ENCODE peak calls at places on chromosomes 7 and 10, in four cellular contexts. I, Q, E and F are unnamed samples.

GRCh38 chr10:21627331-21627730 is 93.3 kb downstream of the MLLT10 start:
- DNase-seq in Q (no peak), E (no peak), I (no peak), F (no peak)

GRCh38 chr7:46764100-46764941 is 817.6 kb downstream of the TNS3 start:
- DNase-seq in E (no peak), Q (peak; percentile 82), I (no peak), F (peak; percentile 96)

GRCh38 chr7:150945853-150946825 is 32.0 kb downstream of the KCNH2 start:
- DNase-seq in I (peak; percentile 89), E (no peak), Q (no peak), F (no peak)

GRCh38 chr7:41027428-41028115 is 675.3 kb downstream of the INHBA start:
- DNase-seq in Q (peak; percentile 53), I (no peak), E (no peak), F (peak; percentile 99)

GRCh38 chr10:126349096-126349495 is 39.2 kb downstream of the ADAM12 start:
- DNase-seq in Q (no peak), I (no peak), E (no peak), F (peak; percentile 13)

GRCh38 chr7:22557167-22557566 is 57.2 kb upstream of the STEAP1B start:
- DNase-seq in Q (no peak), I (no peak), E (no peak), F (no peak)

GRCh38 chr10:101716891-101717659 is 22.1 kb upstream of the FBXW4 start:
- DNase-seq in Q (peak; percentile 9), E (no peak), I (no peak), F (no peak)

GRCh38 chr10:79434816-79435215 is 10.6 kb downstream of the ZCCHC24 start:
- DNase-seq in I (no peak), Q (peak; percentile 69), E (no peak), F (peak; percentile 76)

GRCh38 chr7:125316451-125316850 is 386.8 kb upstream of the POT1 start:
- DNase-seq in I (no peak), Q (peak; percentile 33), E (peak; percentile 26), F (no peak)

GRCh38 chr10:31294556-31294955 is 24.5 kb upstream of the ZEB1 start:
- DNase-seq in I (no peak), Q (no peak), E (no peak), F (no peak)

GRCh38 chr7:101563933-101564777 is 64.9 kb downstream of the MYL10 start:
- DNase-seq in E (no peak), I (no peak), Q (no peak), F (no peak)

GRCh38 chr7:74525881-74526280 is 72.2 kb downstream of the GTF2IRD1 start:
- DNase-seq in I (no peak), Q (peak; percentile 31), E (no peak), F (no peak)

GRCh38 chr7:95342642-95343252 is 18.4 kb upstream of the PON1 start:
- DNase-seq in Q (no peak), I (no peak), E (no peak), F (no peak)

GRCh38 chr10:36504752-36505151 is 620.6 kb upstream of the ANKRD30A start:
- DNase-seq in E (no peak), Q (no peak), I (no peak), F (no peak)

GRCh38 chr10:75402486-75403143 is 1.1 kb upstream of the ZNF503 start:
- DNase-seq in Q (peak; percentile 25), I (peak; percentile 14), E (peak; percentile 38), F (no peak)

GRCh38 chr7:158031820-158032424 is 555.7 kb downstream of the PTPRN2 start:
- DNase-seq in Q (no peak), E (no peak), I (no peak), F (no peak)

GRCh38 chr7:126213876-126214275 is 1038.9 kb downstream of the GRM8 start:
- DNase-seq in E (no peak), I (no peak), Q (no peak), F (no peak)

GRCh38 chr7:27143022-27143949 is at the start of gene HOXA5:
- DNase-seq in I (no peak), Q (no peak), E (peak; percentile 86), F (peak; percentile 85)

GRCh38 chr10:33238643-33239042 is 95.8 kb downstream of the NRP1 start:
- DNase-seq in Q (no peak), E (no peak), I (no peak), F (peak; percentile 78)

GRCh38 chr7:37915438-37915837 is 1.2 kb downstream of the SFRP4 start:
- DNase-seq in E (no peak), I (no peak), Q (no peak), F (no peak)

GRCh38 chr7:36653671-36654355 is 70.5 kb downstream of the AOAH start:
- DNase-seq in Q (no peak), E (no peak), I (no peak), F (no peak)

GRCh38 chr7:131231381-131232220 is 96.1 kb upstream of the MKLN1 start:
- DNase-seq in Q (no peak), I (no peak), E (no peak), F (peak; percentile 75)

GRCh38 chr7:78765985-78766729 is 687.3 kb downstream of the MAGI2 start:
- DNase-seq in Q (no peak), E (no peak), I (no peak), F (peak; percentile 26)

GRCh38 chr10:92834981-92835380 is 13.3 kb upstream of the EXOC6 start:
- DNase-seq in I (no peak), Q (no peak), E (no peak), F (no peak)

GRCh38 chr7:33986951-33987948 is 81.9 kb downstream of the BMPER start:
- DNase-seq in Q (peak; percentile 59), I (no peak), E (no peak), F (peak; percentile 100)

GRCh38 chr10:95279042-95279820 is 11.6 kb downstream of the PDLIM1 start:
- DNase-seq in I (no peak), E (no peak), Q (no peak), F (peak; percentile 63)

GRCh38 chr10:88707429-88708110 is 1.5 kb downstream of the LIPK start:
- DNase-seq in Q (peak; percentile 9), I (no peak), E (no peak), F (peak; percentile 36)

GRCh38 chr10:124978376-124978725 is 36.4 kb downstream of the ZRANB1 start:
- DNase-seq in Q (no peak), E (no peak), I (no peak), F (no peak)

GRCh38 chr7:37336259-37336658 is 112.4 kb downstream of the ELMO1 start:
- DNase-seq in E (no peak), Q (no peak), I (no peak), F (no peak)

GRCh38 chr10:50508315-50509051 is 115.3 kb downstream of the SGMS1 start:
- DNase-seq in I (no peak), E (no peak), Q (no peak), F (no peak)

GRCh38 chr10:23120001-23120934 is 24.9 kb downstream of the MSRB2 start:
- DNase-seq in E (no peak), I (peak; percentile 58), Q (no peak), F (no peak)

GRCh38 chr7:101218236-101219130 is 518 bp downstream of the ZNHIT1 start:
- DNase-seq in E (no peak), Q (no peak), I (no peak), F (peak; percentile 32)

GRCh38 chr7:116807011-116807560 is 55.3 kb upstream of the CAPZA2 start:
- DNase-seq in I (no peak), Q (no peak), E (no peak), F (no peak)

GRCh38 chr10:61136151-61136550 is 192.2 kb upstream of the RHOBTB1 start:
- DNase-seq in E (no peak), I (no peak), Q (no peak), F (peak; percentile 18)